ENCODE peak calls at places on chromosomes 7 and 10, in nine cellular contexts. J, B, I, C, V, H, F, W and R are unnamed samples.

GRCh38 chr10:130038611-130039109 is 72.0 kb downstream of the C10orf143 start:
- DNase-seq in C (no peak), I (no peak), W (no peak), F (no peak), J (no peak), V (no peak), B (no peak), H (no peak), R (no peak)

GRCh38 chr10:37701781-37702493 is 155.5 kb downstream of the ZNF248 start:
- DNase-seq in I (no peak), B (no peak), F (no peak), J (no peak), C (no peak), W (no peak), V (no peak), H (no peak), R (no peak)

GRCh38 chr10:126476256-126476655 is 88.0 kb upstream of the ADAM12 start:
- DNase-seq in J (no peak), H (no peak), C (no peak), I (no peak), B (no peak), V (no peak), W (no peak), F (no peak), R (no peak)

GRCh38 chr7:40859965-40860543 is 725.2 kb downstream of the SUGCT start:
- DNase-seq in B (no peak), F (no peak), I (no peak), J (no peak), V (peak), C (no peak), H (no peak), W (no peak), R (no peak)

GRCh38 chr10:68423522-68423921 is 16.4 kb upstream of the RUFY2 start:
- DNase-seq in W (no peak), H (peak), B (no peak), V (no peak), J (no peak), C (no peak), I (no peak), F (no peak), R (peak)

GRCh38 chr10:104349623-104350142 is 4.0 kb upstream of the CFAP58 start:
- DNase-seq in F (no peak), H (no peak), J (peak), B (no peak), V (no peak), W (no peak), I (peak), C (no peak), R (peak)

GRCh38 chr10:124647421-124648130 is 96.6 kb downstream of the FAM53B start:
- DNase-seq in B (no peak), V (peak), I (no peak), C (no peak), H (peak), J (peak), F (peak), W (peak), R (peak)

GRCh38 chr7:79412438-79412837 is 41.0 kb downstream of the MAGI2 start:
- DNase-seq in I (no peak), W (no peak), F (no peak), J (no peak), V (no peak), C (no peak), B (no peak), H (no peak), R (no peak)

GRCh38 chr7:116218051-116218645 is 7.8 kb downstream of the TES start:
- DNase-seq in J (peak), V (no peak), W (no peak), B (no peak), H (no peak), C (no peak), I (peak), F (no peak), R (peak)

GRCh38 chr7:35549781-35550180 is 145.2 kb downstream of the HERPUD2 start:
- DNase-seq in F (no peak), B (no peak), J (no peak), W (no peak), V (no peak), H (no peak), C (no peak), I (no peak), R (no peak)

GRCh38 chr7:93307131-93307660 is 75.0 kb downstream of the VPS50 start:
- DNase-seq in J (no peak), V (no peak), F (no peak), C (no peak), H (no peak), B (no peak), I (no peak), W (no peak), R (no peak)

GRCh38 chr10:28734940-28735759 is 57.8 kb downstream of the BAMBI start:
- DNase-seq in I (peak), F (no peak), J (peak), C (no peak), V (peak), H (no peak), B (no peak), W (no peak), R (peak)

GRCh38 chr7:45978731-45979211 is 57.7 kb upstream of the IGFBP3 start:
- DNase-seq in W (no peak), I (no peak), J (peak), V (no peak), H (no peak), F (no peak), C (no peak), B (no peak), R (no peak)

GRCh38 chr7:118699222-118699621 is 474.7 kb downstream of the ANKRD7 start:
- DNase-seq in J (no peak), B (no peak), F (no peak), V (no peak), C (no peak), H (no peak), W (no peak), I (no peak), R (no peak)

GRCh38 chr10:44278669-44279337 is 106.1 kb downstream of the CXCL12 start:
- DNase-seq in F (no peak), I (no peak), V (no peak), J (peak), C (no peak), W (no peak), B (no peak), H (no peak), R (no peak)

GRCh38 chr7:98135984-98136383 is 29.3 kb downstream of the LMTK2 start:
- DNase-seq in F (no peak), H (no peak), B (no peak), V (no peak), C (no peak), I (no peak), J (no peak), W (no peak), R (no peak)